ENCODE peak calls at places on chromosomes 11 and 22, in four cellular contexts. T is germinal center; B is cardiac fibroblast; O is CD4-positive, alpha-beta T cell. I is an unnamed sample.

GRCh38 chr11:97756571-97757335 is 1264.0 kb upstream of the CNTN5 start:
- DNase-seq in B (no peak), O (no peak), T (no peak), I (no peak)

GRCh38 chr11:60950933-60951610 is 904 bp downstream of the SLC15A3 start:
- DNase-seq in T (peak; percentile 33), B (no peak), O (peak; percentile 44), I (no peak)

GRCh38 chr22:24583972-24584790 is 8.7 kb downstream of the LRRC75B start:
- DNase-seq in B (no peak), T (no peak), O (no peak), I (no peak)

GRCh38 chr11:104583857-104584256 is 314.4 kb downstream of the CASP12 start:
- DNase-seq in T (no peak), O (no peak), B (no peak), I (no peak)

GRCh38 chr11:17163742-17164141 is 44.0 kb downstream of the PIK3C2A start:
- DNase-seq in O (no peak), T (no peak), B (no peak), I (no peak)

GRCh38 chr11:47234669-47235075 is 13.9 kb downstream of the ACP2 start:
- DNase-seq in O (peak; percentile 73), B (peak; percentile 48), T (no peak), I (peak; percentile 49)

GRCh38 chr11:65206441-65206841 is 24.7 kb downstream of the CAPN1 start:
- DNase-seq in O (no peak), T (no peak), B (no peak), I (no peak)

GRCh38 chr22:19576460-19577421 is 52.5 kb upstream of the CLDN5 start:
- DNase-seq in O (peak; percentile 36), T (no peak), B (peak; percentile 66), I (peak; percentile 45)

GRCh38 chr11:78810489-78811090 is 235.9 kb upstream of the NARS2 start:
- DNase-seq in T (no peak), O (no peak), B (no peak), I (no peak)

GRCh38 chr11:45145421-45146071 is 893 bp upstream of the PRDM11 start:
- DNase-seq in B (peak; percentile 70), O (no peak), T (peak; percentile 17), I (no peak)

GRCh38 chr11:95659088-95659487 is 130.5 kb downstream of the FAM76B start:
- DNase-seq in O (no peak), B (no peak), T (no peak), I (no peak)

GRCh38 chr11:91170711-91171110 is 947.9 kb upstream of the CHORDC1 start:
- DNase-seq in T (no peak), B (no peak), O (no peak), I (no peak)

GRCh38 chr11:72626637-72626936 is 47.6 kb downstream of the PDE2A start:
- DNase-seq in O (no peak), T (no peak), B (no peak), I (no peak)

GRCh38 chr11:14358729-14359439 is at the start of gene RRAS2:
- DNase-seq in T (peak; percentile 87), O (peak; percentile 80), B (peak; percentile 80), I (peak; percentile 77)

GRCh38 chr11:2419638-2420501 is 19.3 kb downstream of the TSSC4 start:
- DNase-seq in O (peak; percentile 56), T (peak; percentile 78), B (peak; percentile 88), I (peak; percentile 66)

GRCh38 chr11:31958086-31958735 is 132.7 kb upstream of the RCN1 start:
- DNase-seq in O (peak; percentile 24), B (peak; percentile 66), T (peak; percentile 54), I (peak; percentile 14)

GRCh38 chr22:20044495-20045151 is 23.7 kb downstream of the TANGO2 start:
- DNase-seq in T (no peak), O (no peak), B (no peak), I (no peak)

GRCh38 chr22:17213976-17214375 is 5.3 kb downstream of the ADA2 start:
- DNase-seq in O (peak; percentile 31), T (no peak), B (peak; percentile 64), I (peak; percentile 41)

GRCh38 chr22:11605468-11605981 is 3922.5 kb upstream of the OR11H1 start:
- DNase-seq in T (no peak), B (no peak), O (no peak), I (no peak)

GRCh38 chr11:94245121-94245520 is 59.3 kb upstream of the IZUMO1R start:
- DNase-seq in O (no peak), T (no peak), B (no peak), I (no peak)

GRCh38 chr22:19514831-19515565 is 9.2 kb downstream of the CLDN5 start:
- DNase-seq in B (no peak), O (no peak), T (no peak), I (no peak)

GRCh38 chr22:45291931-45292290 is 7.2 kb downstream of the UPK3A start:
- DNase-seq in T (no peak), O (no peak), B (no peak), I (no peak)

I was measured in activated gamma-delta T cell treated with Interleukin-2 at 50 U/mL for 16 hours.